ENCODE peak calls at places on chromosomes 2 and 18, in seven cellular contexts. U is adrenal gland; W is PC-9; K is neural progenitor cell; F is CD8-positive, alpha-beta T cell; L is cardiac muscle cell; S is fibroblast of lung. R is an unnamed sample. For H3K27me3 and H3K4me1, the result is how much of the 10 kb centered on the place peaks cover.

GRCh38 chr2:219803294-219803693 is 175.9 kb downstream of the SLC4A3 start:
- DNase-seq in U (no peak), W (no peak), K (no peak), F (no peak), L (peak), S (peak), R (no peak)

GRCh38 chr2:162085090-162085891 is 11.3 kb upstream of the DPP4 start:
- DNase-seq in U (peak), W (no peak), K (no peak), F (no peak), L (peak), S (peak), R (no peak)

GRCh38 chr2:177972123-177972522 is 100.5 kb downstream of the PDE11A start:
- DNase-seq in U (no peak), W (no peak), K (no peak), F (no peak), L (no peak), S (no peak), R (no peak)

GRCh38 chr2:138395565-138396306 is 105.8 kb upstream of the SPOPL start:
- DNase-seq in U (peak), W (no peak), K (no peak), F (no peak), L (peak), S (peak), R (no peak)

GRCh38 chr2:36785179-36785795 is 88.8 kb downstream of the VIT start:
- DNase-seq in U (peak), W (peak), K (peak), F (peak), L (peak), S (peak), R (peak)

GRCh38 chr18:54130631-54131030 is 93.8 kb downstream of the MBD2 start:
- DNase-seq in U (no peak), W (no peak), K (peak), F (no peak), L (no peak), S (no peak), R (no peak)

GRCh38 chr2:128498086-128498485 is 179.4 kb upstream of the HS6ST1 start:
- DNase-seq in U (no peak), W (no peak), K (no peak), F (no peak), L (no peak), S (no peak), R (no peak)

GRCh38 chr2:181810823-181811695 is 80.5 kb upstream of the ITPRID2 start:
- DNase-seq in U (peak), W (peak), K (no peak), F (no peak), L (peak), S (peak), R (peak)

GRCh38 chr2:12008425-12009061 is 262.1 kb downstream of the LPIN1 start:
- DNase-seq in U (no peak), W (peak), K (no peak), F (no peak), L (peak), S (peak), R (no peak)

GRCh38 chr2:35343135-35343534 is 1012.4 kb upstream of the CRIM1 start:
- DNase-seq in U (no peak), W (no peak), K (peak), F (no peak), L (no peak), S (no peak), R (no peak)

GRCh38 chr2:231684314-231685223 is 23.8 kb upstream of the PTMA start:
- DNase-seq in U (no peak), W (no peak), K (peak), F (no peak), L (no peak), S (no peak), R (no peak)

GRCh38 chr2:170454471-170455372 is 260.4 kb upstream of the SP5 start:
- DNase-seq in U (no peak), W (peak), K (no peak), F (no peak), L (no peak), S (no peak), R (peak)

GRCh38 chr18:36179562-36180334 is 7.5 kb upstream of the MOCOS start:
- DNase-seq in U (peak), W (no peak), K (no peak), F (no peak), L (peak), S (peak), R (peak)

GRCh38 chr2:226618875-226619605 is 180.6 kb downstream of the IRS1 start:
- DNase-seq in U (no peak), W (no peak), K (no peak), F (no peak), L (peak), S (peak), R (no peak)

GRCh38 chr2:45833968-45834344 is 182.5 kb downstream of the PRKCE start:
- DNase-seq in U (no peak), W (no peak), K (no peak), F (no peak), L (no peak), S (no peak), R (no peak)

GRCh38 chr2:12045864-12046291 is 299.4 kb downstream of the LPIN1 start:
- DNase-seq in U (no peak), W (no peak), K (no peak), F (no peak), L (no peak), S (no peak), R (no peak)

GRCh38 chr2:199410130-199410529 is 47.6 kb downstream of the SATB2 start:
- DNase-seq in U (no peak), W (no peak), K (no peak), F (no peak), L (no peak), S (peak), R (no peak)

GRCh38 chr18:49723648-49724180 is 89.6 kb downstream of the ACAA2 start:
- DNase-seq in U (no peak), W (peak), K (no peak), F (no peak), L (peak), S (peak), R (no peak)

GRCh38 chr2:56224316-56224715 is 40.5 kb downstream of the CCDC85A start:
- DNase-seq in U (no peak), W (no peak), K (no peak), F (no peak), L (no peak), S (no peak), R (no peak)

GRCh38 chr2:15901808-15902130 is 38.6 kb upstream of the MYCN start:
- DNase-seq in U (no peak), W (no peak), K (no peak), F (no peak), L (no peak), S (no peak), R (no peak)

GRCh38 chr2:188974184-188974583 is at the start of gene COL3A1:
- DNase-seq in U (no peak), W (no peak), K (no peak), F (no peak), L (peak), S (peak), R (no peak)

GRCh38 chr2:99806758-99807157 is 316.9 kb upstream of the REV1 start:
- DNase-seq in U (no peak), W (no peak), K (no peak), F (no peak), L (no peak), S (peak), R (no peak)

GRCh38 chr2:166343467-166343866 is 32.3 kb downstream of the SCN9A start:
- DNase-seq in U (no peak), W (no peak), K (peak), F (no peak), L (no peak), S (no peak), R (no peak)

GRCh38 chr2:239178954-239179353 is 221.9 kb downstream of the HDAC4 start:
- DNase-seq in U (no peak), W (no peak), K (no peak), F (no peak), L (no peak), S (no peak), R (no peak)

GRCh38 chr2:54482725-54483124 is 26.6 kb downstream of the SPTBN1 start:
- DNase-seq in U (peak), W (no peak), K (peak), F (no peak), L (peak), S (peak), R (no peak)

GRCh38 chr18:4040391-4041172 is 414.5 kb downstream of the DLGAP1 start:
- DNase-seq in U (no peak), W (no peak), K (peak), F (no peak), L (no peak), S (no peak), R (no peak)

GRCh38 chr2:20184067-20184938 is 40.6 kb downstream of the SDC1 start:
- DNase-seq in U (peak), W (peak), K (no peak), F (no peak), L (peak), S (peak), R (no peak)

GRCh38 chr2:120587326-120587996 is 148.2 kb upstream of the GLI2 start:
- DNase-seq in U (no peak), W (no peak), K (peak), F (no peak), L (no peak), S (no peak), R (no peak)

GRCh38 chr2:102592601-102593000 is 26.8 kb upstream of the SLC9A2 start:
- DNase-seq in U (no peak), W (no peak), K (peak), F (no peak), L (peak), S (no peak), R (peak)

GRCh38 chr2:11746376-11746806 is at the start of gene LPIN1:
- DNase-seq in U (peak), W (peak), K (peak), F (peak), L (peak), S (peak), R (peak)

GRCh38 chr2:108253106-108253505 is 13.3 kb downstream of the SULT1C3 start:
- DNase-seq in U (no peak), W (no peak), K (no peak), F (no peak), L (peak), S (peak), R (no peak)

GRCh38 chr2:121648206-121648605 is 1.1 kb downstream of the CLASP1 start:
- DNase-seq in U (peak), W (no peak), K (no peak), F (no peak), L (peak), S (peak), R (no peak)

GRCh38 chr2:232013701-232014353 is 52.3 kb downstream of the DIS3L2 start:
- DNase-seq in U (no peak), W (no peak), K (no peak), F (no peak), L (peak), S (peak), R (peak)

GRCh38 chr2:185179783-185180182 is 558.8 kb upstream of the FSIP2 start:
- DNase-seq in U (no peak), W (no peak), K (no peak), F (no peak), L (no peak), S (no peak), R (no peak)

GRCh38 chr2:75328156-75328555 is 128.8 kb upstream of the TACR1 start:
- DNase-seq in U (no peak), W (no peak), K (no peak), F (no peak), L (no peak), S (no peak), R (no peak)

GRCh38 chr2:223114170-223114569 is 62.2 kb downstream of the KCNE4 start:
- DNase-seq in U (no peak), W (no peak), K (no peak), F (no peak), L (no peak), S (no peak), R (no peak)

GRCh38 chr2:43228341-43228751 is 1.9 kb upstream of the ZFP36L2 start:
- DNase-seq in U (no peak), W (no peak), K (no peak), F (no peak), L (no peak), S (peak), R (no peak)

GRCh38 chr18:47226660-47227059 is 24.8 kb downstream of the SKOR2 start:
- DNase-seq in U (no peak), W (no peak), K (no peak), F (no peak), L (no peak), S (no peak), R (no peak)
- H3K27me3 ChIP-seq in U (under half), W (under half), K (under half), F (under half), L (half or more), S (under half), R (under half)

GRCh38 chr18:74251297-74252031 is 40.3 kb downstream of the CYB5A start:
- DNase-seq in U (peak), W (peak), K (peak), F (no peak), L (peak), S (peak), R (no peak)
- H3K4me1 ChIP-seq in U (under half), W (under half), K (under half), F (under half), L (under half), S (under half), R (under half)

DNA sequence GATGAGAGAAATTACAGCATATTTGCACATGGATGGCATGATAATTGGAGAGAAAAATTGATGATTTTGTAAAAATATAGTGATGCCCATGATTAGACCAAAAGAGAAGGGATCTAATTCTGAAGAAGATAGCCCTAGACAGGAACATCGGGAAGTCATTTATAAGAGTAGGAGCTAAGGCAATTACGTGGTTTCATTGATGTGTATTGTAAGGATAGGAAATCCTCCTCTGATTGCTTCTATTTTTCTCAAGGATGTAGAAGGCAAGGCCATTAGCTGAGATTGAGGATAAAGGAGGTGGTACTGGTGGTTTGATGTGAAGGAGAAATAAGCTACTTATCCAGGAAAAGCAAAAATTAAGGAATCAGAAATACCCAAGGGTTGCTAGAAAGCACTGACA is 176.5 kb upstream of the SOX11 start:
- DNase-seq in U (no peak), W (no peak), K (no peak), F (no peak), L (no peak), S (no peak), R (no peak)
- TF ChIP-seq CTCF in U (no peak), W (no peak), K (no peak), F (no peak), L (no peak), S (no peak), R (no peak)

GRCh38 chr2:215835641-215836040 is 177.7 kb downstream of the MREG start:
- DNase-seq in U (no peak), W (no peak), K (no peak), F (no peak), L (no peak), S (no peak), R (no peak)
- H3K27me3 ChIP-seq in U (under half), W (under half), K (under half), F (under half), L (under half), S (under half), R (under half)

GRCh38 chr2:64781991-64782390 is 128.3 kb upstream of the SERTAD2 start:
- DNase-seq in U (no peak), W (no peak), K (no peak), F (no peak), L (no peak), S (peak), R (no peak)
- H3K4me1 ChIP-seq in U (under half), W (half or more), K (under half), F (under half), L (under half), S (under half), R (under half)

GRCh38 chr2:40497251-40497859 is 45.5 kb upstream of the SLC8A1 start:
- DNase-seq in U (no peak), W (no peak), K (no peak), F (no peak), L (no peak), S (no peak), R (no peak)
- TF ChIP-seq CTCF in U (no peak), W (no peak), K (no peak), F (no peak), L (no peak), S (no peak), R (no peak)

DNA sequence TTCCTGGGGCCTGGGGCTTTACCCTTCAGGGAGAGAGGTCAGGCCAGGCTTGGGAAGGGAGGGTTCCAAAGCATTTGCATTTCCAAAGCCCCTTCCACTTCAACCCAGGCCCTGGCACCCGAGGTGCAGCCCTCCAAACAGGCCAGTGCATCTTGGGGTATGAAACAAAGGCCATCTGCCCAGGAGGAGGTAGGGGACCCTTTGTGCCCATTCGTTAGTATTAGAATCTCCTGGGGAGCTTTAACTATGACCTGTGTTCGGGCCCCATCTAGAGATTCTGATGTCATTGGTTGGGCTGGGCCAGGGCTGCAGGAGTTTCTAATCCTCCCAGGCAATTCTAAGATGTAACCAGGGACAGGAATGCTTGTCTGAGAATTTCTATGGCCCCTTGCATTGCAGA is 73.6 kb downstream of the CIB4 start:
- DNase-seq in U (no peak), W (no peak), K (no peak), F (no peak), L (no peak), S (no peak), R (no peak)
- H3K27me3 ChIP-seq in U (under half), W (under half), K (under half), F (under half), L (half or more), S (under half), R (under half)